ENCODE peak calls at places on chromosomes 1 and 21, in ten cellular contexts. One of them, this sample, is unnamed.

GRCh38 chr1:50697440-50698421 is 262.3 kb downstream of the FAF1 start:
- DNase-seq in fibroblast of pulmonary artery: peak; percentile 26
- DNase-seq in heart left ventricle: no peak
- DNase-seq in NCI-H748 treated with DMSO at 0.1 percent for 48 hours: no peak
- DNase-seq in choroid plexus epithelial cell: peak; percentile 33
- DNase-seq in HT-29: no peak
- DNase-seq in epithelial cell of esophagus: no peak
- DNase-seq in K562: no peak
- DNase-seq in stimulated activated CD4-positive, alpha-beta T cell treated with anti-CD3 and anti-CD28 coated beads, Interleukin-1b, Interleukin-23, amount 100 ng/mL, for 48 hours: no peak
- DNase-seq in OCI-LY7: no peak
- DNase-seq in this sample: no peak

GRCh38 chr1:203364013-203364730 is 13.2 kb upstream of the FMOD start:
- DNase-seq in stimulated activated CD4-positive, alpha-beta T cell treated with anti-CD3 and anti-CD28 coated beads, Interleukin-1b, Interleukin-23, amount 100 ng/mL, for 48 hours: no peak
- DNase-seq in heart left ventricle: peak; percentile 52
- DNase-seq in choroid plexus epithelial cell: peak; percentile 34
- DNase-seq in OCI-LY7: no peak
- DNase-seq in fibroblast of pulmonary artery: peak; percentile 49
- DNase-seq in epithelial cell of esophagus: no peak
- DNase-seq in NCI-H748 treated with DMSO at 0.1 percent for 48 hours: no peak
- DNase-seq in HT-29: no peak
- DNase-seq in K562: peak; percentile 44
- DNase-seq in this sample: peak; percentile 94

GRCh38 chr21:45550552-45551210 is 8.4 kb upstream of the SLC19A1 start:
- DNase-seq in epithelial cell of esophagus: no peak
- DNase-seq in fibroblast of pulmonary artery: no peak
- DNase-seq in choroid plexus epithelial cell: peak; percentile 36
- DNase-seq in NCI-H748 treated with DMSO at 0.1 percent for 48 hours: no peak
- DNase-seq in stimulated activated CD4-positive, alpha-beta T cell treated with anti-CD3 and anti-CD28 coated beads, Interleukin-1b, Interleukin-23, amount 100 ng/mL, for 48 hours: peak; percentile 73
- DNase-seq in heart left ventricle: no peak
- DNase-seq in K562: no peak
- DNase-seq in OCI-LY7: peak; percentile 40
- DNase-seq in HT-29: no peak
- DNase-seq in this sample: no peak

GRCh38 chr1:150544204-150544603 is 5.0 kb upstream of the ADAMTSL4 start:
- DNase-seq in epithelial cell of esophagus: peak; percentile 0
- DNase-seq in NCI-H748 treated with DMSO at 0.1 percent for 48 hours: peak; percentile 76
- DNase-seq in choroid plexus epithelial cell: no peak
- DNase-seq in fibroblast of pulmonary artery: peak; percentile 27
- DNase-seq in HT-29: no peak
- DNase-seq in K562: no peak
- DNase-seq in stimulated activated CD4-positive, alpha-beta T cell treated with anti-CD3 and anti-CD28 coated beads, Interleukin-1b, Interleukin-23, amount 100 ng/mL, for 48 hours: no peak
- DNase-seq in heart left ventricle: no peak
- DNase-seq in OCI-LY7: no peak
- DNase-seq in this sample: no peak

GRCh38 chr1:32111789-32112188 is 3.9 kb downstream of the KPNA6 start:
- DNase-seq in fibroblast of pulmonary artery: peak; percentile 25
- DNase-seq in stimulated activated CD4-positive, alpha-beta T cell treated with anti-CD3 and anti-CD28 coated beads, Interleukin-1b, Interleukin-23, amount 100 ng/mL, for 48 hours: no peak
- DNase-seq in NCI-H748 treated with DMSO at 0.1 percent for 48 hours: no peak
- DNase-seq in epithelial cell of esophagus: no peak
- DNase-seq in HT-29: no peak
- DNase-seq in choroid plexus epithelial cell: peak; percentile 35
- DNase-seq in K562: no peak
- DNase-seq in heart left ventricle: no peak
- DNase-seq in OCI-LY7: no peak
- DNase-seq in this sample: no peak

GRCh38 chr1:21724570-21724969 is 55.4 kb upstream of the RAP1GAP start:
- DNase-seq in HT-29: no peak
- DNase-seq in epithelial cell of esophagus: no peak
- DNase-seq in NCI-H748 treated with DMSO at 0.1 percent for 48 hours: no peak
- DNase-seq in K562: no peak
- DNase-seq in fibroblast of pulmonary artery: no peak
- DNase-seq in heart left ventricle: no peak
- DNase-seq in OCI-LY7: no peak
- DNase-seq in choroid plexus epithelial cell: no peak
- DNase-seq in stimulated activated CD4-positive, alpha-beta T cell treated with anti-CD3 and anti-CD28 coated beads, Interleukin-1b, Interleukin-23, amount 100 ng/mL, for 48 hours: no peak
- DNase-seq in this sample: no peak

GRCh38 chr1:221732052-221732451 is 9.8 kb downstream of the DUSP10 start:
- DNase-seq in HT-29: no peak
- DNase-seq in stimulated activated CD4-positive, alpha-beta T cell treated with anti-CD3 and anti-CD28 coated beads, Interleukin-1b, Interleukin-23, amount 100 ng/mL, for 48 hours: no peak
- DNase-seq in choroid plexus epithelial cell: no peak
- DNase-seq in heart left ventricle: no peak
- DNase-seq in fibroblast of pulmonary artery: no peak
- DNase-seq in K562: no peak
- DNase-seq in epithelial cell of esophagus: no peak
- DNase-seq in NCI-H748 treated with DMSO at 0.1 percent for 48 hours: no peak
- DNase-seq in OCI-LY7: no peak
- DNase-seq in this sample: no peak

GRCh38 chr1:167428418-167428817 is 89.9 kb downstream of the CD247 start:
- DNase-seq in K562: no peak
- DNase-seq in stimulated activated CD4-positive, alpha-beta T cell treated with anti-CD3 and anti-CD28 coated beads, Interleukin-1b, Interleukin-23, amount 100 ng/mL, for 48 hours: no peak
- DNase-seq in heart left ventricle: no peak
- DNase-seq in epithelial cell of esophagus: no peak
- DNase-seq in fibroblast of pulmonary artery: peak; percentile 69
- DNase-seq in OCI-LY7: no peak
- DNase-seq in HT-29: no peak
- DNase-seq in NCI-H748 treated with DMSO at 0.1 percent for 48 hours: no peak
- DNase-seq in choroid plexus epithelial cell: peak; percentile 34
- DNase-seq in this sample: no peak

GRCh38 chr1:3219005-3219724 is 150.2 kb downstream of the PRDM16 start:
- DNase-seq in NCI-H748 treated with DMSO at 0.1 percent for 48 hours: no peak
- DNase-seq in OCI-LY7: no peak
- DNase-seq in K562: no peak
- DNase-seq in fibroblast of pulmonary artery: peak; percentile 11
- DNase-seq in stimulated activated CD4-positive, alpha-beta T cell treated with anti-CD3 and anti-CD28 coated beads, Interleukin-1b, Interleukin-23, amount 100 ng/mL, for 48 hours: no peak
- DNase-seq in HT-29: peak; percentile 5
- DNase-seq in heart left ventricle: peak; percentile 75
- DNase-seq in choroid plexus epithelial cell: peak; percentile 4
- DNase-seq in epithelial cell of esophagus: no peak
- DNase-seq in this sample: peak; percentile 34

GRCh38 chr21:45768741-45769049 is 125.2 kb downstream of the PCBP3 start:
- DNase-seq in NCI-H748 treated with DMSO at 0.1 percent for 48 hours: no peak
- DNase-seq in epithelial cell of esophagus: no peak
- DNase-seq in fibroblast of pulmonary artery: no peak
- DNase-seq in HT-29: no peak
- DNase-seq in K562: no peak
- DNase-seq in choroid plexus epithelial cell: no peak
- DNase-seq in OCI-LY7: no peak
- DNase-seq in heart left ventricle: no peak
- DNase-seq in stimulated activated CD4-positive, alpha-beta T cell treated with anti-CD3 and anti-CD28 coated beads, Interleukin-1b, Interleukin-23, amount 100 ng/mL, for 48 hours: peak; percentile 40
- DNase-seq in this sample: no peak

GRCh38 chr1:151175036-151175741 is 592 bp downstream of the TMOD4 start:
- DNase-seq in stimulated activated CD4-positive, alpha-beta T cell treated with anti-CD3 and anti-CD28 coated beads, Interleukin-1b, Interleukin-23, amount 100 ng/mL, for 48 hours: no peak
- DNase-seq in heart left ventricle: no peak
- DNase-seq in choroid plexus epithelial cell: no peak
- DNase-seq in fibroblast of pulmonary artery: peak; percentile 46
- DNase-seq in epithelial cell of esophagus: no peak
- DNase-seq in OCI-LY7: no peak
- DNase-seq in NCI-H748 treated with DMSO at 0.1 percent for 48 hours: no peak
- DNase-seq in K562: no peak
- DNase-seq in HT-29: no peak
- DNase-seq in this sample: no peak

GRCh38 chr1:17630048-17630830 is 90.7 kb downstream of the ARHGEF10L start:
- DNase-seq in NCI-H748 treated with DMSO at 0.1 percent for 48 hours: no peak
- DNase-seq in fibroblast of pulmonary artery: peak; percentile 61
- DNase-seq in HT-29: no peak
- DNase-seq in stimulated activated CD4-positive, alpha-beta T cell treated with anti-CD3 and anti-CD28 coated beads, Interleukin-1b, Interleukin-23, amount 100 ng/mL, for 48 hours: no peak
- DNase-seq in choroid plexus epithelial cell: peak; percentile 18
- DNase-seq in heart left ventricle: peak; percentile 66
- DNase-seq in K562: no peak
- DNase-seq in epithelial cell of esophagus: peak; percentile 48
- DNase-seq in OCI-LY7: no peak
- DNase-seq in this sample: no peak

GRCh38 chr1:156420209-156421061 is 51.4 kb downstream of the RHBG start:
- DNase-seq in epithelial cell of esophagus: no peak
- DNase-seq in OCI-LY7: no peak
- DNase-seq in stimulated activated CD4-positive, alpha-beta T cell treated with anti-CD3 and anti-CD28 coated beads, Interleukin-1b, Interleukin-23, amount 100 ng/mL, for 48 hours: no peak
- DNase-seq in K562: peak; percentile 57
- DNase-seq in HT-29: no peak
- DNase-seq in NCI-H748 treated with DMSO at 0.1 percent for 48 hours: no peak
- DNase-seq in choroid plexus epithelial cell: no peak
- DNase-seq in heart left ventricle: no peak
- DNase-seq in fibroblast of pulmonary artery: no peak
- DNase-seq in this sample: no peak

GRCh38 chr1:243842154-243842553 is 7.9 kb downstream of the AKT3 start:
- DNase-seq in choroid plexus epithelial cell: no peak
- DNase-seq in K562: no peak
- DNase-seq in epithelial cell of esophagus: no peak
- DNase-seq in stimulated activated CD4-positive, alpha-beta T cell treated with anti-CD3 and anti-CD28 coated beads, Interleukin-1b, Interleukin-23, amount 100 ng/mL, for 48 hours: no peak
- DNase-seq in OCI-LY7: no peak
- DNase-seq in HT-29: no peak
- DNase-seq in heart left ventricle: no peak
- DNase-seq in fibroblast of pulmonary artery: no peak
- DNase-seq in NCI-H748 treated with DMSO at 0.1 percent for 48 hours: no peak
- DNase-seq in this sample: no peak

GRCh38 chr1:114040273-114041043 is 61.2 kb downstream of the OLFML3 start:
- DNase-seq in OCI-LY7: no peak
- DNase-seq in stimulated activated CD4-positive, alpha-beta T cell treated with anti-CD3 and anti-CD28 coated beads, Interleukin-1b, Interleukin-23, amount 100 ng/mL, for 48 hours: peak; percentile 4
- DNase-seq in epithelial cell of esophagus: peak; percentile 60
- DNase-seq in K562: no peak
- DNase-seq in NCI-H748 treated with DMSO at 0.1 percent for 48 hours: no peak
- DNase-seq in heart left ventricle: no peak
- DNase-seq in fibroblast of pulmonary artery: peak; percentile 11
- DNase-seq in HT-29: no peak
- DNase-seq in choroid plexus epithelial cell: peak; percentile 74
- DNase-seq in this sample: no peak

GRCh38 chr1:204227351-204227750 is 13.6 kb upstream of the GOLT1A start:
- DNase-seq in fibroblast of pulmonary artery: no peak
- DNase-seq in heart left ventricle: no peak
- DNase-seq in OCI-LY7: no peak
- DNase-seq in HT-29: no peak
- DNase-seq in K562: no peak
- DNase-seq in epithelial cell of esophagus: no peak
- DNase-seq in stimulated activated CD4-positive, alpha-beta T cell treated with anti-CD3 and anti-CD28 coated beads, Interleukin-1b, Interleukin-23, amount 100 ng/mL, for 48 hours: no peak
- DNase-seq in choroid plexus epithelial cell: no peak
- DNase-seq in NCI-H748 treated with DMSO at 0.1 percent for 48 hours: no peak
- DNase-seq in this sample: no peak

GRCh38 chr1:109537450-109538178 is 2.1 kb upstream of the GPR61 start:
- DNase-seq in NCI-H748 treated with DMSO at 0.1 percent for 48 hours: no peak
- DNase-seq in epithelial cell of esophagus: no peak
- DNase-seq in choroid plexus epithelial cell: no peak
- DNase-seq in stimulated activated CD4-positive, alpha-beta T cell treated with anti-CD3 and anti-CD28 coated beads, Interleukin-1b, Interleukin-23, amount 100 ng/mL, for 48 hours: no peak
- DNase-seq in fibroblast of pulmonary artery: no peak
- DNase-seq in OCI-LY7: no peak
- DNase-seq in heart left ventricle: no peak
- DNase-seq in K562: no peak
- DNase-seq in HT-29: no peak
- DNase-seq in this sample: no peak

GRCh38 chr1:234755449-234755863 is 145.5 kb upstream of the IRF2BP2 start:
- DNase-seq in epithelial cell of esophagus: peak; percentile 65
- DNase-seq in NCI-H748 treated with DMSO at 0.1 percent for 48 hours: no peak
- DNase-seq in heart left ventricle: peak; percentile 66
- DNase-seq in stimulated activated CD4-positive, alpha-beta T cell treated with anti-CD3 and anti-CD28 coated beads, Interleukin-1b, Interleukin-23, amount 100 ng/mL, for 48 hours: no peak
- DNase-seq in K562: peak; percentile 27
- DNase-seq in fibroblast of pulmonary artery: peak; percentile 93
- DNase-seq in choroid plexus epithelial cell: peak; percentile 85
- DNase-seq in OCI-LY7: no peak
- DNase-seq in HT-29: no peak
- DNase-seq in this sample: no peak

GRCh38 chr1:200512191-200512590 is 102.4 kb upstream of the ZNF281 start:
- DNase-seq in OCI-LY7: no peak
- DNase-seq in stimulated activated CD4-positive, alpha-beta T cell treated with anti-CD3 and anti-CD28 coated beads, Interleukin-1b, Interleukin-23, amount 100 ng/mL, for 48 hours: no peak
- DNase-seq in epithelial cell of esophagus: peak; percentile 75
- DNase-seq in fibroblast of pulmonary artery: peak; percentile 26
- DNase-seq in choroid plexus epithelial cell: peak; percentile 27
- DNase-seq in K562: no peak
- DNase-seq in heart left ventricle: no peak
- DNase-seq in NCI-H748 treated with DMSO at 0.1 percent for 48 hours: no peak
- DNase-seq in HT-29: no peak
- DNase-seq in this sample: no peak

GRCh38 chr1:234541281-234541975 is 62.4 kb upstream of the TARBP1 start:
- DNase-seq in OCI-LY7: no peak
- DNase-seq in HT-29: no peak
- DNase-seq in heart left ventricle: no peak
- DNase-seq in NCI-H748 treated with DMSO at 0.1 percent for 48 hours: no peak
- DNase-seq in choroid plexus epithelial cell: no peak
- DNase-seq in fibroblast of pulmonary artery: peak; percentile 59
- DNase-seq in epithelial cell of esophagus: peak; percentile 95
- DNase-seq in K562: no peak
- DNase-seq in stimulated activated CD4-positive, alpha-beta T cell treated with anti-CD3 and anti-CD28 coated beads, Interleukin-1b, Interleukin-23, amount 100 ng/mL, for 48 hours: peak; percentile 45
- DNase-seq in this sample: no peak

GRCh38 chr1:63662056-63662836 is 69.0 kb downstream of the PGM1 start:
- DNase-seq in stimulated activated CD4-positive, alpha-beta T cell treated with anti-CD3 and anti-CD28 coated beads, Interleukin-1b, Interleukin-23, amount 100 ng/mL, for 48 hours: no peak
- DNase-seq in OCI-LY7: no peak
- DNase-seq in NCI-H748 treated with DMSO at 0.1 percent for 48 hours: no peak
- DNase-seq in choroid plexus epithelial cell: peak; percentile 73
- DNase-seq in fibroblast of pulmonary artery: peak; percentile 76
- DNase-seq in heart left ventricle: no peak
- DNase-seq in epithelial cell of esophagus: peak; percentile 93
- DNase-seq in HT-29: peak; percentile 54
- DNase-seq in K562: no peak
- DNase-seq in this sample: peak; percentile 48

GRCh38 chr1:195577748-195578147 is 1030.5 kb downstream of the KCNT2 start:
- DNase-seq in HT-29: no peak
- DNase-seq in OCI-LY7: no peak
- DNase-seq in fibroblast of pulmonary artery: no peak
- DNase-seq in K562: no peak
- DNase-seq in heart left ventricle: no peak
- DNase-seq in stimulated activated CD4-positive, alpha-beta T cell treated with anti-CD3 and anti-CD28 coated beads, Interleukin-1b, Interleukin-23, amount 100 ng/mL, for 48 hours: no peak
- DNase-seq in NCI-H748 treated with DMSO at 0.1 percent for 48 hours: no peak
- DNase-seq in epithelial cell of esophagus: no peak
- DNase-seq in choroid plexus epithelial cell: peak; percentile 3
- DNase-seq in this sample: no peak

GRCh38 chr1:20705356-20705755 is 12.5 kb downstream of the KIF17 start:
- DNase-seq in stimulated activated CD4-positive, alpha-beta T cell treated with anti-CD3 and anti-CD28 coated beads, Interleukin-1b, Interleukin-23, amount 100 ng/mL, for 48 hours: no peak
- DNase-seq in heart left ventricle: no peak
- DNase-seq in fibroblast of pulmonary artery: no peak
- DNase-seq in choroid plexus epithelial cell: no peak
- DNase-seq in K562: no peak
- DNase-seq in OCI-LY7: no peak
- DNase-seq in NCI-H748 treated with DMSO at 0.1 percent for 48 hours: no peak
- DNase-seq in HT-29: no peak
- DNase-seq in epithelial cell of esophagus: no peak
- DNase-seq in this sample: no peak

GRCh38 chr1:210239295-210240155 is 6.9 kb downstream of the SERTAD4 start:
- DNase-seq in choroid plexus epithelial cell: peak; percentile 66
- DNase-seq in K562: no peak
- DNase-seq in epithelial cell of esophagus: peak; percentile 66
- DNase-seq in OCI-LY7: no peak
- DNase-seq in HT-29: no peak
- DNase-seq in heart left ventricle: no peak
- DNase-seq in stimulated activated CD4-positive, alpha-beta T cell treated with anti-CD3 and anti-CD28 coated beads, Interleukin-1b, Interleukin-23, amount 100 ng/mL, for 48 hours: no peak
- DNase-seq in fibroblast of pulmonary artery: peak; percentile 80
- DNase-seq in NCI-H748 treated with DMSO at 0.1 percent for 48 hours: no peak
- DNase-seq in this sample: no peak

GRCh38 chr1:61191140-61191720 is 108.9 kb downstream of the NFIA start:
- DNase-seq in OCI-LY7: no peak
- DNase-seq in NCI-H748 treated with DMSO at 0.1 percent for 48 hours: no peak
- DNase-seq in heart left ventricle: no peak
- DNase-seq in epithelial cell of esophagus: no peak
- DNase-seq in choroid plexus epithelial cell: no peak
- DNase-seq in stimulated activated CD4-positive, alpha-beta T cell treated with anti-CD3 and anti-CD28 coated beads, Interleukin-1b, Interleukin-23, amount 100 ng/mL, for 48 hours: no peak
- DNase-seq in K562: no peak
- DNase-seq in fibroblast of pulmonary artery: no peak
- DNase-seq in HT-29: no peak
- DNase-seq in this sample: no peak

GRCh38 chr21:40422851-40423635 is 423.9 kb downstream of the DSCAM start:
- DNase-seq in NCI-H748 treated with DMSO at 0.1 percent for 48 hours: no peak
- DNase-seq in OCI-LY7: no peak
- DNase-seq in choroid plexus epithelial cell: no peak
- DNase-seq in HT-29: no peak
- DNase-seq in heart left ventricle: no peak
- DNase-seq in fibroblast of pulmonary artery: no peak
- DNase-seq in K562: no peak
- DNase-seq in epithelial cell of esophagus: no peak
- DNase-seq in stimulated activated CD4-positive, alpha-beta T cell treated with anti-CD3 and anti-CD28 coated beads, Interleukin-1b, Interleukin-23, amount 100 ng/mL, for 48 hours: no peak
- DNase-seq in this sample: no peak

GRCh38 chr1:8359617-8360481 is 41.9 kb downstream of the SLC45A1 start:
- DNase-seq in HT-29: no peak
- DNase-seq in choroid plexus epithelial cell: no peak
- DNase-seq in K562: no peak
- DNase-seq in NCI-H748 treated with DMSO at 0.1 percent for 48 hours: no peak
- DNase-seq in stimulated activated CD4-positive, alpha-beta T cell treated with anti-CD3 and anti-CD28 coated beads, Interleukin-1b, Interleukin-23, amount 100 ng/mL, for 48 hours: no peak
- DNase-seq in heart left ventricle: no peak
- DNase-seq in fibroblast of pulmonary artery: no peak
- DNase-seq in OCI-LY7: no peak
- DNase-seq in epithelial cell of esophagus: no peak
- DNase-seq in this sample: no peak

GRCh38 chr1:223097713-223098112 is 45.3 kb downstream of the TLR5 start:
- DNase-seq in fibroblast of pulmonary artery: no peak
- DNase-seq in K562: no peak
- DNase-seq in NCI-H748 treated with DMSO at 0.1 percent for 48 hours: no peak
- DNase-seq in OCI-LY7: no peak
- DNase-seq in heart left ventricle: no peak
- DNase-seq in stimulated activated CD4-positive, alpha-beta T cell treated with anti-CD3 and anti-CD28 coated beads, Interleukin-1b, Interleukin-23, amount 100 ng/mL, for 48 hours: no peak
- DNase-seq in choroid plexus epithelial cell: no peak
- DNase-seq in epithelial cell of esophagus: no peak
- DNase-seq in HT-29: no peak
- DNase-seq in this sample: no peak